ENCODE peak calls at places on chromosomes 5 and 9, in ten cellular contexts. One of them, this sample, is unnamed. For H3K27me3, the result is how much of the 10 kb centered on the place peaks cover.

GRCh38 chr5:181259283-181259682 is 1.7 kb downstream of the TRIM52 start:
- DNase-seq in transverse colon: no peak
- DNase-seq in HepG2: no peak
- DNase-seq in K562: peak
- DNase-seq in ovary: no peak
- DNase-seq in upper lobe of left lung: no peak
- DNase-seq in tibial nerve: no peak
- DNase-seq in stomach: no peak
- DNase-seq in sigmoid colon: no peak
- DNase-seq in H1: no peak
- DNase-seq in this sample: peak

GRCh38 chr9:20552874-20553624 is 69.2 kb downstream of the MLLT3 start:
- DNase-seq in transverse colon: no peak
- DNase-seq in HepG2: peak
- DNase-seq in K562: no peak
- DNase-seq in ovary: no peak
- DNase-seq in upper lobe of left lung: no peak
- DNase-seq in tibial nerve: no peak
- DNase-seq in stomach: no peak
- DNase-seq in sigmoid colon: no peak
- DNase-seq in H1: no peak
- DNase-seq in this sample: no peak

GRCh38 chr5:168317521-168318147 is 26.2 kb downstream of the WWC1 start:
- DNase-seq in transverse colon: no peak
- DNase-seq in HepG2: peak
- DNase-seq in K562: peak
- DNase-seq in ovary: no peak
- DNase-seq in upper lobe of left lung: no peak
- DNase-seq in tibial nerve: no peak
- DNase-seq in stomach: peak
- DNase-seq in sigmoid colon: no peak
- DNase-seq in H1: no peak
- DNase-seq in this sample: no peak

GRCh38 chr5:39394946-39395345 is 29.8 kb downstream of the DAB2 start:
- DNase-seq in transverse colon: no peak
- DNase-seq in HepG2: no peak
- DNase-seq in K562: no peak
- DNase-seq in ovary: no peak
- DNase-seq in upper lobe of left lung: no peak
- DNase-seq in tibial nerve: no peak
- DNase-seq in stomach: no peak
- DNase-seq in sigmoid colon: no peak
- DNase-seq in H1: no peak
- DNase-seq in this sample: no peak

GRCh38 chr9:129374231-129374630 is 196.2 kb upstream of the IER5L start:
- DNase-seq in transverse colon: no peak
- DNase-seq in HepG2: no peak
- DNase-seq in K562: no peak
- DNase-seq in ovary: no peak
- DNase-seq in upper lobe of left lung: no peak
- DNase-seq in tibial nerve: no peak
- DNase-seq in stomach: no peak
- DNase-seq in sigmoid colon: no peak
- DNase-seq in H1: no peak
- DNase-seq in this sample: no peak

GRCh38 chr5:83927140-83927733 is 206.6 kb upstream of the HAPLN1 start:
- DNase-seq in transverse colon: peak
- DNase-seq in HepG2: peak
- DNase-seq in K562: peak
- DNase-seq in ovary: no peak
- DNase-seq in upper lobe of left lung: no peak
- DNase-seq in tibial nerve: peak
- DNase-seq in stomach: peak
- DNase-seq in sigmoid colon: peak
- DNase-seq in H1: peak
- DNase-seq in this sample: no peak

GRCh38 chr9:16901589-16901988 is 31.1 kb upstream of the BNC2 start:
- DNase-seq in transverse colon: no peak
- DNase-seq in HepG2: no peak
- DNase-seq in K562: no peak
- DNase-seq in ovary: no peak
- DNase-seq in upper lobe of left lung: no peak
- DNase-seq in tibial nerve: no peak
- DNase-seq in stomach: no peak
- DNase-seq in sigmoid colon: no peak
- DNase-seq in H1: no peak
- DNase-seq in this sample: no peak

GRCh38 chr5:148808864-148809642 is 17.4 kb upstream of the ADRB2 start:
- DNase-seq in transverse colon: peak
- DNase-seq in HepG2: no peak
- DNase-seq in K562: peak
- DNase-seq in ovary: no peak
- DNase-seq in upper lobe of left lung: no peak
- DNase-seq in tibial nerve: no peak
- DNase-seq in stomach: no peak
- DNase-seq in sigmoid colon: no peak
- DNase-seq in H1: no peak
- DNase-seq in this sample: no peak

GRCh38 chr9:125538092-125538473 is 168.9 kb downstream of the MAPKAP1 start:
- DNase-seq in transverse colon: peak
- DNase-seq in HepG2: peak
- DNase-seq in K562: peak
- DNase-seq in ovary: no peak
- DNase-seq in upper lobe of left lung: no peak
- DNase-seq in tibial nerve: no peak
- DNase-seq in stomach: peak
- DNase-seq in sigmoid colon: no peak
- DNase-seq in H1: no peak
- DNase-seq in this sample: no peak

GRCh38 chr9:125544474-125544873 is 162.5 kb downstream of the MAPKAP1 start:
- DNase-seq in transverse colon: no peak
- DNase-seq in HepG2: no peak
- DNase-seq in K562: no peak
- DNase-seq in ovary: no peak
- DNase-seq in upper lobe of left lung: no peak
- DNase-seq in tibial nerve: no peak
- DNase-seq in stomach: no peak
- DNase-seq in sigmoid colon: no peak
- DNase-seq in H1: no peak
- DNase-seq in this sample: no peak

GRCh38 chr9:125537442-125538091 is 169.4 kb downstream of the MAPKAP1 start:
- DNase-seq in transverse colon: no peak
- DNase-seq in HepG2: no peak
- DNase-seq in K562: no peak
- DNase-seq in ovary: no peak
- DNase-seq in upper lobe of left lung: no peak
- DNase-seq in tibial nerve: no peak
- DNase-seq in stomach: no peak
- DNase-seq in sigmoid colon: no peak
- DNase-seq in H1: no peak
- DNase-seq in this sample: no peak

GRCh38 chr9:125541840-125542243 is 165.2 kb downstream of the MAPKAP1 start:
- DNase-seq in transverse colon: no peak
- DNase-seq in HepG2: no peak
- DNase-seq in K562: no peak
- DNase-seq in ovary: peak
- DNase-seq in upper lobe of left lung: no peak
- DNase-seq in tibial nerve: no peak
- DNase-seq in stomach: no peak
- DNase-seq in sigmoid colon: no peak
- DNase-seq in H1: no peak
- DNase-seq in this sample: no peak

DNA sequence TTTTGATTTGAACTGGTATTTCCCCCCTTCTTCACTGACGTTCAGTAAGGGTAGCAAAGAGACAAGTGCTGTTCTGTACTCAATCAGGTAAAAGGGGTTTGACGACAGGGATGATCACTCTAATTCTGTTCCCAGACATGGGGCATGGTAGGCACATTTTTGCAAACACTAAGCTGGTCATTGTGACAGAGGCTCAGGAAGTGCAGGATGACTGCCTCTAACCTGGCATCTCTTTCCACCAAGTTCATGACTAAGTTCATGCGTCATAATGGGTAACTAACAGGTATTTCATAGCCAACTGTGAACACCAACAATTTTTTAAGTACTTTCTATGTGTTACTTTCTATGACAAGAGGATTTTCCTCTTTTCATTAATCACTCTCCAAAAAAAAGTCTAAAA is 166.5 kb downstream of the MAPKAP1 start:
- DNase-seq in transverse colon: no peak
- DNase-seq in HepG2: no peak
- DNase-seq in K562: no peak
- DNase-seq in ovary: no peak
- DNase-seq in upper lobe of left lung: no peak
- DNase-seq in tibial nerve: no peak
- DNase-seq in stomach: no peak
- DNase-seq in sigmoid colon: no peak
- DNase-seq in H1: no peak
- DNase-seq in this sample: no peak
- TF ChIP-seq EP300 in transverse colon: no peak
- TF ChIP-seq EP300 in HepG2: no peak
- TF ChIP-seq EP300 in K562: no peak
- TF ChIP-seq EP300 in ovary: no peak
- TF ChIP-seq EP300 in upper lobe of left lung: no peak
- TF ChIP-seq EP300 in tibial nerve: no peak
- TF ChIP-seq EP300 in stomach: no peak
- TF ChIP-seq EP300 in sigmoid colon: no peak
- TF ChIP-seq EP300 in H1: no peak
- TF ChIP-seq EP300 in this sample: no peak

GRCh38 chr5:88143693-88144218 is 124.9 kb downstream of the TMEM161B start:
- DNase-seq in transverse colon: no peak
- DNase-seq in HepG2: no peak
- DNase-seq in K562: no peak
- DNase-seq in ovary: peak
- DNase-seq in upper lobe of left lung: peak
- DNase-seq in tibial nerve: no peak
- DNase-seq in stomach: no peak
- DNase-seq in sigmoid colon: no peak
- DNase-seq in H1: no peak
- DNase-seq in this sample: no peak
- H3K27me3 ChIP-seq in transverse colon: half or more
- H3K27me3 ChIP-seq in HepG2: half or more
- H3K27me3 ChIP-seq in K562: under half
- H3K27me3 ChIP-seq in ovary: under half
- H3K27me3 ChIP-seq in upper lobe of left lung: under half
- H3K27me3 ChIP-seq in tibial nerve: under half
- H3K27me3 ChIP-seq in stomach: half or more
- H3K27me3 ChIP-seq in sigmoid colon: half or more
- H3K27me3 ChIP-seq in H1: under half
- H3K27me3 ChIP-seq in this sample: half or more

GRCh38 chr9:122113574-122113973 is 20.5 kb upstream of the TTLL11 start:
- DNase-seq in transverse colon: no peak
- DNase-seq in HepG2: no peak
- DNase-seq in K562: no peak
- DNase-seq in ovary: no peak
- DNase-seq in upper lobe of left lung: no peak
- DNase-seq in tibial nerve: no peak
- DNase-seq in stomach: no peak
- DNase-seq in sigmoid colon: no peak
- DNase-seq in H1: no peak
- DNase-seq in this sample: no peak

GRCh38 chr9:122112238-122112637 is 19.1 kb upstream of the TTLL11 start:
- DNase-seq in transverse colon: no peak
- DNase-seq in HepG2: no peak
- DNase-seq in K562: no peak
- DNase-seq in ovary: no peak
- DNase-seq in upper lobe of left lung: no peak
- DNase-seq in tibial nerve: no peak
- DNase-seq in stomach: no peak
- DNase-seq in sigmoid colon: no peak
- DNase-seq in H1: no peak
- DNase-seq in this sample: no peak

GRCh38 chr9:122109035-122109813 is 16.1 kb upstream of the TTLL11 start:
- DNase-seq in transverse colon: no peak
- DNase-seq in HepG2: no peak
- DNase-seq in K562: no peak
- DNase-seq in ovary: no peak
- DNase-seq in upper lobe of left lung: no peak
- DNase-seq in tibial nerve: no peak
- DNase-seq in stomach: no peak
- DNase-seq in sigmoid colon: no peak
- DNase-seq in H1: no peak
- DNase-seq in this sample: no peak

GRCh38 chr9:122110100-122110833 is 17.2 kb upstream of the TTLL11 start:
- DNase-seq in transverse colon: no peak
- DNase-seq in HepG2: no peak
- DNase-seq in K562: no peak
- DNase-seq in ovary: no peak
- DNase-seq in upper lobe of left lung: peak
- DNase-seq in tibial nerve: no peak
- DNase-seq in stomach: no peak
- DNase-seq in sigmoid colon: no peak
- DNase-seq in H1: no peak
- DNase-seq in this sample: no peak

GRCh38 chr9:122111413-122112085 is 18.4 kb upstream of the TTLL11 start:
- DNase-seq in transverse colon: no peak
- DNase-seq in HepG2: no peak
- DNase-seq in K562: no peak
- DNase-seq in ovary: no peak
- DNase-seq in upper lobe of left lung: no peak
- DNase-seq in tibial nerve: no peak
- DNase-seq in stomach: no peak
- DNase-seq in sigmoid colon: no peak
- DNase-seq in H1: no peak
- DNase-seq in this sample: no peak
- TF ChIP-seq EP300 in transverse colon: no peak
- TF ChIP-seq EP300 in HepG2: no peak
- TF ChIP-seq EP300 in K562: no peak
- TF ChIP-seq EP300 in ovary: no peak
- TF ChIP-seq EP300 in upper lobe of left lung: no peak
- TF ChIP-seq EP300 in tibial nerve: no peak
- TF ChIP-seq EP300 in stomach: no peak
- TF ChIP-seq EP300 in sigmoid colon: no peak
- TF ChIP-seq EP300 in H1: no peak
- TF ChIP-seq EP300 in this sample: no peak

GRCh38 chr5:113216545-113216944 is 218.2 kb downstream of the TSSK1B start:
- DNase-seq in transverse colon: no peak
- DNase-seq in HepG2: no peak
- DNase-seq in K562: no peak
- DNase-seq in ovary: no peak
- DNase-seq in upper lobe of left lung: no peak
- DNase-seq in tibial nerve: no peak
- DNase-seq in stomach: no peak
- DNase-seq in sigmoid colon: no peak
- DNase-seq in H1: no peak
- DNase-seq in this sample: no peak

GRCh38 chr5:113215401-113216060 is 219.3 kb downstream of the TSSK1B start:
- DNase-seq in transverse colon: no peak
- DNase-seq in HepG2: no peak
- DNase-seq in K562: no peak
- DNase-seq in ovary: no peak
- DNase-seq in upper lobe of left lung: peak
- DNase-seq in tibial nerve: no peak
- DNase-seq in stomach: no peak
- DNase-seq in sigmoid colon: no peak
- DNase-seq in H1: no peak
- DNase-seq in this sample: no peak

GRCh38 chr5:113213551-113213971 is 221.2 kb downstream of the TSSK1B start:
- DNase-seq in transverse colon: no peak
- DNase-seq in HepG2: no peak
- DNase-seq in K562: no peak
- DNase-seq in ovary: no peak
- DNase-seq in upper lobe of left lung: no peak
- DNase-seq in tibial nerve: no peak
- DNase-seq in stomach: no peak
- DNase-seq in sigmoid colon: no peak
- DNase-seq in H1: no peak
- DNase-seq in this sample: no peak

GRCh38 chr5:113214026-113214425 is 220.8 kb downstream of the TSSK1B start:
- DNase-seq in transverse colon: no peak
- DNase-seq in HepG2: no peak
- DNase-seq in K562: no peak
- DNase-seq in ovary: peak
- DNase-seq in upper lobe of left lung: no peak
- DNase-seq in tibial nerve: no peak
- DNase-seq in stomach: no peak
- DNase-seq in sigmoid colon: no peak
- DNase-seq in H1: no peak
- DNase-seq in this sample: no peak

DNA sequence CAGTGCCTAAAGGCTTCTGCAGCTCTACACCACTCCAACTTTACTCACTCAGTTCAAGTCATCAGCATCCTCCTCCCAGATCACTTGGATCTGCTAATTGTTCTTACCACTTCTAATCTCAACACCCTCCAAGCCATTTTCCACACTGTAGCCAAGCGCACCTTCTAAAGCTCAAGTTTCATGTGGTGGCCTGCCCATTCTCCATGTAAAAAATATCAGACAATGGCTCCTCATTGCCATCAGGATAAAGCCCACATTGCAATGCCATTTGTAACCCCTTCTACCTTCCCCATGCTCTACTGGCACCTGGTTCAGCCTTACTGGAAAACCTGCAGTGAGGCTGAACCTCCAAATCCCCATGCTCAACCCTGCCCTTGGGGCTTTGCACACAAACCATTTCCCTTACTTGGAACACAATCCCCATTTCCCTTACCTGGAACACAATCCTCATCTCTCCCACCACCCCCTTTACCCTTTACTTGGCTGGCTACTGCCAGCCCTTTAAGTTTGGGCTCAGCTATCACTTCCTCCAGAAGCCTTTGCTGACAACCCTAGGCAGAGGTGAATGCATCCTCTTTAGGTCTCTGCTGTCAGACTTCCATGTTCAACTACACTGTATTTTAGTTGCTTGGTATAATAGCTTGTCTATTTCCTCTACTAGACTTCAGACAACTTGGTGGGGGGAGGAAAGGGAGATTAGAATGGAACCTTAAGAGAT is 220.0 kb downstream of the TSSK1B start:
- DNase-seq in transverse colon: no peak
- DNase-seq in HepG2: no peak
- DNase-seq in K562: no peak
- DNase-seq in ovary: no peak
- DNase-seq in upper lobe of left lung: no peak
- DNase-seq in tibial nerve: no peak
- DNase-seq in stomach: no peak
- DNase-seq in sigmoid colon: no peak
- DNase-seq in H1: no peak
- DNase-seq in this sample: no peak
- H3K27me3 ChIP-seq in transverse colon: under half
- H3K27me3 ChIP-seq in HepG2: under half
- H3K27me3 ChIP-seq in K562: under half
- H3K27me3 ChIP-seq in ovary: under half
- H3K27me3 ChIP-seq in upper lobe of left lung: under half
- H3K27me3 ChIP-seq in tibial nerve: under half
- H3K27me3 ChIP-seq in stomach: under half
- H3K27me3 ChIP-seq in sigmoid colon: under half
- H3K27me3 ChIP-seq in H1: under half
- H3K27me3 ChIP-seq in this sample: under half

This sample was measured in suprapubic skin.